ENCODE peak calls at places on chromosomes 4 and X, in five cellular contexts. Y is neural progenitor cell; U is SJCRH30; K is fibroblast of mammary gland; Q is stimulated activated CD8-positive, alpha-beta memory T cell treated with anti-CD3 and anti-CD28 coated beads, Interleukin-15, amount 100 ng/mL, for 24 hours. O is an unnamed sample.

GRCh38 chr4:26473893-26474292 is 16.4 kb downstream of the CCKAR start:
- DNase-seq in U (no peak), K (no peak), Q (no peak), Y (no peak), O (no peak)

GRCh38 chr4:183905081-183905592 is at the start of gene STOX2:
- DNase-seq in U (peak; percentile 84), K (peak; percentile 34), Q (no peak), Y (peak; percentile 92), O (peak; percentile 55)

GRCh38 chr4:141077611-141078225 is 55.6 kb downstream of the RNF150 start:
- DNase-seq in U (peak; percentile 33), Y (no peak), Q (no peak), K (no peak), O (no peak)

GRCh38 chr4:99088485-99089365 is at the start of gene ADH5:
- DNase-seq in Y (peak; percentile 92), K (peak; percentile 82), U (peak; percentile 88), Q (peak; percentile 91), O (peak; percentile 81)

GRCh38 chr4:56959064-56959463 is 18.3 kb downstream of the NOA1 start:
- DNase-seq in Q (no peak), K (no peak), U (no peak), Y (no peak), O (no peak)

GRCh38 chr4:55980725-55981124 is 32.0 kb downstream of the CEP135 start:
- DNase-seq in U (peak; percentile 32), Q (no peak), K (no peak), Y (no peak), O (no peak)

GRCh38 chr4:6891436-6892170 is 18.0 kb upstream of the TBC1D14 start:
- DNase-seq in Q (no peak), U (no peak), K (no peak), Y (no peak), O (peak; percentile 31)

GRCh38 chrX:153441296-153441695 is 4.6 kb downstream of the TREX2 start:
- DNase-seq in Y (no peak), K (no peak), U (no peak), Q (no peak), O (no peak)

GRCh38 chr4:78602334-78602733 is 50.8 kb downstream of the ANXA3 start:
- DNase-seq in Q (no peak), U (no peak), K (no peak), Y (no peak), O (no peak)

GRCh38 chr4:74661427-74662171 is 132.7 kb downstream of the BTC start:
- DNase-seq in U (no peak), K (peak; percentile 75), Y (no peak), Q (no peak), O (peak; percentile 35)

GRCh38 chrX:70664726-70665125 is 220.1 kb downstream of the DLG3 start:
- DNase-seq in Q (no peak), U (no peak), Y (peak; percentile 35), K (peak; percentile 44), O (peak; percentile 30)

GRCh38 chrX:101051153-101051548 is 760 bp downstream of the TRMT2B start:
- DNase-seq in Y (no peak), K (no peak), Q (no peak), U (no peak), O (no peak)

GRCh38 chrX:55907968-55908607 is 190.5 kb downstream of the RRAGB start:
- DNase-seq in Y (peak; percentile 81), U (no peak), Q (peak; percentile 5), K (peak; percentile 23), O (no peak)

GRCh38 chrX:15882704-15883539 is 28.3 kb upstream of the AP1S2 start:
- DNase-seq in Q (no peak), K (peak; percentile 63), Y (no peak), U (peak; percentile 4), O (peak; percentile 43)

GRCh38 chr4:123939621-123940020 is 543.0 kb downstream of the SPRY1 start:
- DNase-seq in Y (no peak), U (peak; percentile 56), K (peak; percentile 90), Q (no peak), O (peak; percentile 88)

GRCh38 chr4:145178740-145179139 is 1.6 kb downstream of the OTUD4 start:
- DNase-seq in K (no peak), Q (no peak), U (no peak), Y (no peak), O (no peak)

GRCh38 chrX:54043696-54044125 is 562 bp downstream of the PHF8 start:
- DNase-seq in K (peak; percentile 17), Q (no peak), Y (peak; percentile 77), U (no peak), O (peak; percentile 10)

GRCh38 chr4:154807042-154807630 is 26.1 kb downstream of the RBM46 start:
- DNase-seq in Y (peak; percentile 4), Q (no peak), K (peak; percentile 67), U (no peak), O (peak; percentile 54)

GRCh38 chrX:77617206-77617605 is 168.8 kb downstream of the ATRX start:
- DNase-seq in U (no peak), Y (no peak), Q (no peak), K (no peak), O (no peak)

GRCh38 chr4:176309046-176309445 is 10.7 kb upstream of the SPCS3 start:
- DNase-seq in Q (no peak), U (no peak), K (no peak), Y (no peak), O (no peak)

GRCh38 chr4:80967346-80967745 is 63.2 kb upstream of the BMP3 start:
- DNase-seq in K (peak; percentile 38), Y (no peak), U (no peak), Q (no peak), O (no peak)

GRCh38 chr4:56078866-56079265 is 130.1 kb downstream of the CEP135 start:
- DNase-seq in Y (no peak), U (no peak), Q (no peak), K (no peak), O (no peak)

GRCh38 chr4:8409271-8410065 is 31.1 kb downstream of the ACOX3 start:
- DNase-seq in Y (no peak), Q (peak; percentile 10), K (peak; percentile 37), U (peak; percentile 84), O (no peak)